ENCODE peak calls at places on chromosome 10, in nine cellular contexts. B is esophagus squamous epithelium; Q is A673; X is stomach; C is mesendoderm; W is stimulated activated CD4-positive, alpha-beta T cell treated with anti-CD3 and anti-CD28 coated beads, Interleukin-4, amount 100 ng/mL, for 48 hours; D is posterior cingulate gyrus; P is HT-29; Z is prostate gland. R is an unnamed sample.

GRCh38 chr10:110431659-110432058 is 66.0 kb upstream of the DUSP5 start:
- DNase-seq in X (peak), P (no peak), Q (no peak), B (no peak), C (no peak), D (no peak), Z (no peak), W (no peak), R (no peak)

GRCh38 chr10:116274141-116274861 is 1.3 kb upstream of the GFRA1 start:
- DNase-seq in D (no peak), C (peak), Z (no peak), B (no peak), X (no peak), W (no peak), P (no peak), Q (no peak), R (no peak)

GRCh38 chr10:10803273-10803672 is 214.4 kb upstream of the CELF2 start:
- DNase-seq in X (no peak), Q (no peak), W (no peak), B (no peak), Z (no peak), C (no peak), P (no peak), D (no peak), R (no peak)

GRCh38 chr10:86547291-86547690 is 25.7 kb upstream of the WAPL start:
- DNase-seq in Z (no peak), B (no peak), W (no peak), D (no peak), Q (no peak), P (no peak), C (no peak), X (no peak), R (no peak)

GRCh38 chr10:91605968-91606367 is 26.9 kb downstream of the PPP1R3C start:
- DNase-seq in Z (no peak), D (no peak), C (no peak), Q (no peak), P (no peak), X (no peak), B (no peak), W (no peak), R (no peak)

GRCh38 chr10:119270893-119271361 is 63.6 kb downstream of the GRK5 start:
- DNase-seq in B (peak), D (no peak), Q (no peak), Z (no peak), C (no peak), W (no peak), P (peak), X (peak), R (peak)

GRCh38 chr10:5964736-5965135 is 12.6 kb downstream of the IL15RA start:
- DNase-seq in B (no peak), X (peak), Z (no peak), P (no peak), D (no peak), Q (no peak), W (no peak), C (no peak), R (no peak)

GRCh38 chr10:133394064-133394663 is at the start of gene MTG1:
- DNase-seq in W (peak), Z (peak), P (peak), D (peak), Q (peak), C (peak), X (peak), B (no peak), R (peak)

GRCh38 chr10:77390481-77390891 is 247.1 kb downstream of the KCNMA1 start:
- DNase-seq in Q (no peak), P (no peak), D (no peak), Z (no peak), X (no peak), B (no peak), C (peak), W (no peak), R (peak)

GRCh38 chr10:100377830-100378229 is 30.8 kb downstream of the SCD start:
- DNase-seq in Q (no peak), X (no peak), P (no peak), B (no peak), C (no peak), W (no peak), Z (no peak), D (no peak), R (no peak)

GRCh38 chr10:129927351-129928120 is 36.5 kb downstream of the EBF3 start:
- DNase-seq in C (no peak), Q (no peak), X (no peak), Z (no peak), W (no peak), P (no peak), D (no peak), B (no peak), R (no peak)

GRCh38 chr10:113616244-113617074 is 47.4 kb downstream of the NRAP start:
- DNase-seq in B (no peak), Q (peak), P (no peak), X (no peak), C (peak), Z (no peak), D (no peak), W (no peak), R (no peak)